ENCODE peak calls at places on chromosomes 1 and 21, in nine cellular contexts. D, V, U, Q, C, M, G, L and P are unnamed samples.

GRCh38 chr1:22710688-22711024 is at the start of gene EPHB2:
- DNase-seq in D (no peak), V (no peak), U (no peak), Q (peak), C (no peak), M (peak), G (no peak), L (no peak), P (no peak)

GRCh38 chr1:37477198-37477931 is 3.0 kb downstream of the ZC3H12A start:
- DNase-seq in D (peak), V (peak), U (no peak), Q (peak), C (peak), M (peak), G (peak), L (peak), P (peak)

GRCh38 chr1:151476083-151476482 is 16.8 kb upstream of the POGZ start:
- DNase-seq in D (no peak), V (no peak), U (no peak), Q (no peak), C (no peak), M (no peak), G (no peak), L (no peak), P (no peak)

GRCh38 chr1:88463401-88463800 is 220.7 kb upstream of the PKN2 start:
- DNase-seq in D (no peak), V (no peak), U (no peak), Q (no peak), C (no peak), M (no peak), G (no peak), L (no peak), P (no peak)

GRCh38 chr1:175072131-175072941 is 4.7 kb downstream of the TNN start:
- DNase-seq in D (no peak), V (peak), U (peak), Q (no peak), C (peak), M (no peak), G (no peak), L (no peak), P (peak)

GRCh38 chr1:108082006-108082405 is 117.0 kb upstream of the VAV3 start:
- DNase-seq in D (no peak), V (no peak), U (no peak), Q (no peak), C (no peak), M (no peak), G (no peak), L (no peak), P (no peak)

GRCh38 chr1:161772397-161772796 is 6.3 kb downstream of the ATF6 start:
- DNase-seq in D (no peak), V (peak), U (no peak), Q (no peak), C (no peak), M (no peak), G (no peak), L (no peak), P (no peak)

GRCh38 chr1:234771642-234772344 is 161.8 kb upstream of the IRF2BP2 start:
- DNase-seq in D (no peak), V (no peak), U (no peak), Q (peak), C (no peak), M (no peak), G (no peak), L (no peak), P (no peak)

GRCh38 chr1:52296345-52296744 is 69.7 kb downstream of the CC2D1B start:
- DNase-seq in D (peak), V (peak), U (peak), Q (peak), C (peak), M (no peak), G (no peak), L (no peak), P (peak)

GRCh38 chr1:219399446-219399845 is 213.5 kb downstream of the ZC3H11B start:
- DNase-seq in D (no peak), V (no peak), U (no peak), Q (no peak), C (no peak), M (no peak), G (no peak), L (no peak), P (no peak)

GRCh38 chr1:65002156-65002507 is 35.8 kb upstream of the JAK1 start:
- DNase-seq in D (no peak), V (no peak), U (no peak), Q (no peak), C (no peak), M (no peak), G (no peak), L (no peak), P (no peak)

GRCh38 chr1:69911301-69911801 is 294.0 kb downstream of the LRRC40 start:
- DNase-seq in D (no peak), V (peak), U (peak), Q (no peak), C (peak), M (no peak), G (no peak), L (no peak), P (no peak)

GRCh38 chr1:240178366-240178765 is 86.7 kb downstream of the FMN2 start:
- DNase-seq in D (no peak), V (no peak), U (no peak), Q (no peak), C (no peak), M (no peak), G (no peak), L (no peak), P (no peak)

GRCh38 chr1:114286960-114287359 is 133.3 kb upstream of the SYT6 start:
- DNase-seq in D (no peak), V (no peak), U (no peak), Q (no peak), C (no peak), M (no peak), G (no peak), L (no peak), P (no peak)

GRCh38 chr1:890661-891060 is 33.1 kb upstream of the SAMD11 start:
- DNase-seq in D (no peak), V (no peak), U (no peak), Q (no peak), C (no peak), M (no peak), G (no peak), L (no peak), P (no peak)

GRCh38 chr1:60727553-60727952 is 354.8 kb upstream of the NFIA start:
- DNase-seq in D (no peak), V (no peak), U (no peak), Q (no peak), C (no peak), M (no peak), G (no peak), L (no peak), P (no peak)

GRCh38 chr1:166858726-166859419 is 17.2 kb downstream of the TADA1 start:
- DNase-seq in D (no peak), V (no peak), U (no peak), Q (no peak), C (no peak), M (no peak), G (no peak), L (no peak), P (no peak)

GRCh38 chr1:227789042-227789880 is 26.2 kb upstream of the PRSS38 start:
- DNase-seq in D (no peak), V (no peak), U (no peak), Q (no peak), C (no peak), M (peak), G (peak), L (no peak), P (no peak)

GRCh38 chr21:44002511-44002910 is 9.6 kb upstream of the TRAPPC10 start:
- DNase-seq in D (no peak), V (no peak), U (no peak), Q (no peak), C (no peak), M (no peak), G (no peak), L (peak), P (no peak)

GRCh38 chr1:245512980-245513578 is 358.3 kb downstream of the KIF26B start:
- DNase-seq in D (no peak), V (peak), U (no peak), Q (no peak), C (no peak), M (no peak), G (no peak), L (no peak), P (no peak)

GRCh38 chr21:42105476-42105875 is 34.4 kb downstream of the UMODL1 start:
- DNase-seq in D (no peak), V (no peak), U (no peak), Q (no peak), C (no peak), M (no peak), G (no peak), L (no peak), P (no peak)

GRCh38 chr1:169779970-169780369 is 14.7 kb downstream of the METTL18 start:
- DNase-seq in D (peak), V (peak), U (no peak), Q (no peak), C (peak), M (no peak), G (no peak), L (no peak), P (no peak)

GRCh38 chr1:89781494-89782126 is 39.2 kb upstream of the LRRC8D start:
- DNase-seq in D (no peak), V (peak), U (no peak), Q (no peak), C (no peak), M (no peak), G (no peak), L (no peak), P (peak)

GRCh38 chr1:77614037-77614436 is 68.4 kb downstream of the ZZZ3 start:
- DNase-seq in D (no peak), V (no peak), U (no peak), Q (no peak), C (no peak), M (no peak), G (no peak), L (no peak), P (no peak)

GRCh38 chr1:206735553-206736031 is 35.0 kb upstream of the IL19 start:
- DNase-seq in D (no peak), V (peak), U (no peak), Q (no peak), C (peak), M (no peak), G (no peak), L (no peak), P (no peak)

GRCh38 chr1:233673947-233674431 is 60.1 kb downstream of the KCNK1 start:
- DNase-seq in D (peak), V (no peak), U (no peak), Q (no peak), C (no peak), M (no peak), G (no peak), L (no peak), P (no peak)

GRCh38 chr1:248821101-248821500 is 4.6 kb downstream of the SH3BP5L start:
- DNase-seq in D (peak), V (peak), U (peak), Q (no peak), C (peak), M (no peak), G (no peak), L (no peak), P (no peak)

GRCh38 chr1:100440075-100440809 is 87.9 kb downstream of the CDC14A start:
- DNase-seq in D (no peak), V (no peak), U (no peak), Q (no peak), C (no peak), M (no peak), G (no peak), L (no peak), P (no peak)

GRCh38 chr1:151277249-151277648 is 4.8 kb upstream of the ZNF687 start:
- DNase-seq in D (no peak), V (no peak), U (no peak), Q (peak), C (no peak), M (no peak), G (no peak), L (no peak), P (peak)

GRCh38 chr1:175262646-175263045 is 70.1 kb upstream of the KIAA0040 start:
- DNase-seq in D (no peak), V (peak), U (no peak), Q (no peak), C (no peak), M (no peak), G (no peak), L (no peak), P (no peak)

GRCh38 chr1:158998781-158999161 is 10.9 kb upstream of the IFI16 start:
- DNase-seq in D (peak), V (peak), U (no peak), Q (peak), C (peak), M (peak), G (peak), L (peak), P (no peak)
- H3K4me3 ChIP-seq in D (no peak), V (peak), U (peak), Q (no peak), C (peak), M (peak), G (no peak), L (peak), P (no peak)

GRCh38 chr1:222385973-222386372 is 161.9 kb downstream of the HHIPL2 start:
- DNase-seq in D (no peak), V (no peak), U (no peak), Q (no peak), C (no peak), M (no peak), G (no peak), L (no peak), P (no peak)

GRCh38 chr1:222390181-222390580 is 157.7 kb downstream of the HHIPL2 start:
- DNase-seq in D (no peak), V (no peak), U (peak), Q (no peak), C (peak), M (no peak), G (no peak), L (no peak), P (no peak)

GRCh38 chr1:222385262-222385661 is 162.6 kb downstream of the HHIPL2 start:
- DNase-seq in D (no peak), V (no peak), U (no peak), Q (no peak), C (no peak), M (no peak), G (no peak), L (no peak), P (no peak)

GRCh38 chr1:222384536-222384935 is 163.4 kb downstream of the HHIPL2 start:
- DNase-seq in D (no peak), V (no peak), U (no peak), Q (no peak), C (no peak), M (no peak), G (no peak), L (no peak), P (no peak)

GRCh38 chr1:222387020-222387816 is 160.7 kb downstream of the HHIPL2 start:
- DNase-seq in D (peak), V (no peak), U (no peak), Q (no peak), C (no peak), M (no peak), G (no peak), L (no peak), P (no peak)
- TF ChIP-seq CTCF in D (no peak), V (peak), U (peak), Q (peak), C (peak), M (no peak), G (no peak), L (no peak), P (peak)

DNA sequence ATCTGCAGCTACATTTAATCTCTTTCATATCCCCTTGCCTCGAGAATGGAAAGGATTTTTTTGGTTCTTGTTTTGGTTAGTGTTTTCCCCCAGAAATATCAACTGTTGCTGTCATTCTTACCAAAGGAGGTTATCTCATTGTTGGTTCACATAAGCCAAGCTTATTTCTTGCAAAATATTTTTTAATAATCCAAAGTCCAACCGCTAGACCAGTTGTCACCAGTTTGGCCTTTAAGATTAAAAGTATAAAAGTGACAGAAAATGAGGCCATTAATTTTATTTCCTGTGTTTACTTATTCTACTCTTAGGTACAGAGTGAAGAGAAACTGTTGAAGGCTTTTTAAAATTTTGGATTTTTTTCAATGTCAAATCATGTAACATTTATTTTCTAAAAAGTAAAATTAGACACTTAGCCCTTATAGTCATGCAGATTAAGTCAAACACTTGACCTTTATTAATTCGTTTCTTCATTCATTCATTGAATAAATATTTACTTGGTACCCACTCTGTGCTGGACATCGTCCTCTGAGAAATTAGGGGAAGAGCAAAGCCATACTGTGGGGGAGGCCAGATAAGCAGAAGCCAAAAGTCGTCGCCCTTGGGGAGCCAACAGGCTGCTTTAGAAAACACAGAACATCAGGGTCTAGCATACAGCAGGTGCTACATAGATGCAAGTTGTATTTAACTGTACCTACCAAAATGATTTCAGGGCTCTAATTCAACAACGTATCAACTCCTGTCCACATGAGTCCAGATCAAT is 66.2 kb upstream of the PROX1 start:
- DNase-seq in D (no peak), V (no peak), U (no peak), Q (no peak), C (no peak), M (no peak), G (no peak), L (no peak), P (no peak)
- H3K4me3 ChIP-seq in D (no peak), V (no peak), U (no peak), Q (no peak), C (no peak), M (no peak), G (no peak), L (no peak), P (no peak)

GRCh38 chr1:153688283-153688682 is 9.8 kb downstream of the NPR1 start:
- DNase-seq in D (no peak), V (no peak), U (no peak), Q (no peak), C (no peak), M (no peak), G (no peak), L (peak), P (no peak)

GRCh38 chr1:153684892-153685291 is 6.4 kb downstream of the NPR1 start:
- DNase-seq in D (no peak), V (no peak), U (no peak), Q (no peak), C (no peak), M (no peak), G (no peak), L (peak), P (no peak)

GRCh38 chr1:153687346-153687745 is 8.9 kb downstream of the NPR1 start:
- DNase-seq in D (no peak), V (no peak), U (no peak), Q (no peak), C (no peak), M (no peak), G (no peak), L (peak), P (no peak)

GRCh38 chr1:153685578-153686340 is 7.3 kb downstream of the NPR1 start:
- DNase-seq in D (no peak), V (no peak), U (no peak), Q (no peak), C (no peak), M (no peak), G (no peak), L (peak), P (no peak)

DNA sequence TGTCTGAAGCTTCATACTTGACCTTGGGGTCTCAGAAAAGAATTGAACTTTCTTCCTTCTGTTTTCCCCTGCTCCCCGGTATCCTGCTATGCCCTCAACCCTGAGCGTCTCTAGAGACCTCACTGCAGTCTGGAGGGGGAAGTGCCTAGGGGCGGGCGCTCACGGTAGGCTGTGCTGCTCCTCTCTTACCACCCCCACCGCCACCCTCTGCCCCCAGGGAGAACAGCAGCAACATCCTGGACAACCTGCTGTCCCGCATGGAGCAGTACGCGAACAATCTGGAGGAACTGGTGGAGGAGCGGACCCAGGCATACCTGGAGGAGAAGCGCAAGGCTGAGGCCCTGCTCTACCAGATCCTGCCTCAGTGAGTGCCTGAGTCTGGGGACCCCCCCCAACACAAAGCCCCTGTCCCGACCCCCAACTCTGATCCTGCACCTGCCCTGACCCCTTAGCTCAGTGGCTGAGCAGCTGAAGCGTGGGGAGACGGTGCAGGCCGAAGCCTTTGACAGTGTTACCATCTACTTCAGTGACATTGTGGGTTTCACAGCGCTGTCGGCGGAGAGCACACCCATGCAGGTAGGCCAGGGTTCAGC is 10.3 kb downstream of the NPR1 start:
- DNase-seq in D (no peak), V (no peak), U (no peak), Q (no peak), C (no peak), M (no peak), G (no peak), L (no peak), P (no peak)
- TF ChIP-seq CTCF in D (no peak), V (no peak), U (no peak), Q (no peak), C (no peak), M (no peak), G (no peak), L (no peak), P (no peak)